ENCODE peak calls at places on chromosome 12, in seven cellular contexts. One of them, this sample, is unnamed.

GRCh38 chr12:1611775-1612174 is 17.3 kb upstream of the WNT5B start:
- DNase-seq in CD4-positive, CD25-positive, alpha-beta regulatory T cell: no peak
- DNase-seq in iPS DF 6.9: no peak
- DNase-seq in Peyer's patch: no peak
- DNase-seq in heart right ventricle: no peak
- DNase-seq in Panc1: no peak
- DNase-seq in uterus: no peak
- DNase-seq in this sample: no peak

GRCh38 chr12:26736563-26737486 is 96.2 kb downstream of the ITPR2 start:
- DNase-seq in Panc1: peak; percentile 8
- DNase-seq in uterus: no peak
- DNase-seq in Peyer's patch: no peak
- DNase-seq in CD4-positive, CD25-positive, alpha-beta regulatory T cell: no peak
- DNase-seq in heart right ventricle: no peak
- DNase-seq in iPS DF 6.9: no peak
- DNase-seq in this sample: no peak

GRCh38 chr12:14066021-14066420 is 84.6 kb upstream of the GRIN2B start:
- DNase-seq in iPS DF 6.9: no peak
- DNase-seq in heart right ventricle: no peak
- DNase-seq in Peyer's patch: no peak
- DNase-seq in Panc1: no peak
- DNase-seq in uterus: no peak
- DNase-seq in CD4-positive, CD25-positive, alpha-beta regulatory T cell: no peak
- DNase-seq in this sample: no peak

GRCh38 chr12:6821674-6822433 is at the start of gene GPR162:
- DNase-seq in heart right ventricle: peak; percentile 63
- DNase-seq in uterus: peak; percentile 57
- DNase-seq in Peyer's patch: peak; percentile 56
- DNase-seq in Panc1: no peak
- DNase-seq in CD4-positive, CD25-positive, alpha-beta regulatory T cell: no peak
- DNase-seq in iPS DF 6.9: no peak
- DNase-seq in this sample: no peak

GRCh38 chr12:130418261-130418660 is 80.6 kb downstream of the PIWIL1 start:
- DNase-seq in heart right ventricle: no peak
- DNase-seq in Peyer's patch: no peak
- DNase-seq in CD4-positive, CD25-positive, alpha-beta regulatory T cell: no peak
- DNase-seq in uterus: no peak
- DNase-seq in iPS DF 6.9: no peak
- DNase-seq in Panc1: no peak
- DNase-seq in this sample: no peak

GRCh38 chr12:24948452-24948815 is 467 bp downstream of the BCAT1 start:
- DNase-seq in heart right ventricle: no peak
- DNase-seq in iPS DF 6.9: no peak
- DNase-seq in Panc1: no peak
- DNase-seq in Peyer's patch: no peak
- DNase-seq in CD4-positive, CD25-positive, alpha-beta regulatory T cell: peak; percentile 21
- DNase-seq in uterus: peak; percentile 19
- DNase-seq in this sample: no peak

GRCh38 chr12:48824112-48824511 is 5.8 kb downstream of the CACNB3 start:
- DNase-seq in iPS DF 6.9: no peak
- DNase-seq in heart right ventricle: no peak
- DNase-seq in Peyer's patch: no peak
- DNase-seq in CD4-positive, CD25-positive, alpha-beta regulatory T cell: peak; percentile 40
- DNase-seq in uterus: no peak
- DNase-seq in Panc1: no peak
- DNase-seq in this sample: no peak

GRCh38 chr12:92438641-92439396 is 264.0 kb upstream of the PLEKHG7 start:
- DNase-seq in heart right ventricle: no peak
- DNase-seq in uterus: no peak
- DNase-seq in Panc1: no peak
- DNase-seq in CD4-positive, CD25-positive, alpha-beta regulatory T cell: no peak
- DNase-seq in Peyer's patch: no peak
- DNase-seq in iPS DF 6.9: no peak
- DNase-seq in this sample: no peak

GRCh38 chr12:124754949-124755800 is 108.5 kb downstream of the SCARB1 start:
- DNase-seq in uterus: peak; percentile 88
- DNase-seq in Panc1: no peak
- DNase-seq in heart right ventricle: peak; percentile 87
- DNase-seq in iPS DF 6.9: no peak
- DNase-seq in Peyer's patch: peak; percentile 82
- DNase-seq in CD4-positive, CD25-positive, alpha-beta regulatory T cell: no peak
- DNase-seq in this sample: no peak

GRCh38 chr12:24421759-24422158 is 472.3 kb upstream of the SOX5 start:
- DNase-seq in CD4-positive, CD25-positive, alpha-beta regulatory T cell: no peak
- DNase-seq in Peyer's patch: no peak
- DNase-seq in Panc1: no peak
- DNase-seq in iPS DF 6.9: no peak
- DNase-seq in uterus: no peak
- DNase-seq in heart right ventricle: no peak
- DNase-seq in this sample: no peak

GRCh38 chr12:12927211-12928079 is 24.5 kb downstream of the GPRC5D start:
- DNase-seq in Panc1: no peak
- DNase-seq in CD4-positive, CD25-positive, alpha-beta regulatory T cell: peak; percentile 50
- DNase-seq in Peyer's patch: peak; percentile 92
- DNase-seq in iPS DF 6.9: no peak
- DNase-seq in uterus: no peak
- DNase-seq in heart right ventricle: peak; percentile 53
- DNase-seq in this sample: peak; percentile 37

GRCh38 chr12:82069931-82070514 is 288.2 kb downstream of the CCDC59 start:
- DNase-seq in CD4-positive, CD25-positive, alpha-beta regulatory T cell: no peak
- DNase-seq in Panc1: no peak
- DNase-seq in iPS DF 6.9: no peak
- DNase-seq in Peyer's patch: no peak
- DNase-seq in heart right ventricle: no peak
- DNase-seq in uterus: no peak
- DNase-seq in this sample: no peak

GRCh38 chr12:3097186-3097804 is 20.1 kb downstream of the TSPAN9 start:
- DNase-seq in Peyer's patch: peak; percentile 70
- DNase-seq in heart right ventricle: peak; percentile 92
- DNase-seq in CD4-positive, CD25-positive, alpha-beta regulatory T cell: no peak
- DNase-seq in Panc1: no peak
- DNase-seq in iPS DF 6.9: no peak
- DNase-seq in uterus: peak; percentile 86
- DNase-seq in this sample: no peak

GRCh38 chr12:124731869-124732268 is 131.8 kb downstream of the SCARB1 start:
- DNase-seq in Peyer's patch: no peak
- DNase-seq in uterus: no peak
- DNase-seq in iPS DF 6.9: no peak
- DNase-seq in CD4-positive, CD25-positive, alpha-beta regulatory T cell: no peak
- DNase-seq in Panc1: no peak
- DNase-seq in heart right ventricle: no peak
- DNase-seq in this sample: no peak

GRCh38 chr12:94954029-94954685 is 49.3 kb downstream of the NDUFA12 start:
- DNase-seq in Peyer's patch: peak; percentile 67
- DNase-seq in heart right ventricle: no peak
- DNase-seq in uterus: no peak
- DNase-seq in CD4-positive, CD25-positive, alpha-beta regulatory T cell: no peak
- DNase-seq in iPS DF 6.9: no peak
- DNase-seq in Panc1: no peak
- DNase-seq in this sample: no peak

GRCh38 chr12:121227294-121227693 is 17.4 kb downstream of the P2RX4 start:
- DNase-seq in Panc1: no peak
- DNase-seq in Peyer's patch: peak; percentile 84
- DNase-seq in CD4-positive, CD25-positive, alpha-beta regulatory T cell: no peak
- DNase-seq in uterus: no peak
- DNase-seq in iPS DF 6.9: no peak
- DNase-seq in heart right ventricle: no peak
- DNase-seq in this sample: no peak

GRCh38 chr12:19709889-19710288 is 270.6 kb downstream of the AEBP2 start:
- DNase-seq in Panc1: no peak
- DNase-seq in Peyer's patch: no peak
- DNase-seq in heart right ventricle: no peak
- DNase-seq in uterus: no peak
- DNase-seq in iPS DF 6.9: no peak
- DNase-seq in CD4-positive, CD25-positive, alpha-beta regulatory T cell: no peak
- DNase-seq in this sample: no peak

GRCh38 chr12:96981053-96981452 is 74.0 kb downstream of the NEDD1 start:
- DNase-seq in heart right ventricle: no peak
- DNase-seq in Peyer's patch: no peak
- DNase-seq in iPS DF 6.9: no peak
- DNase-seq in CD4-positive, CD25-positive, alpha-beta regulatory T cell: no peak
- DNase-seq in uterus: no peak
- DNase-seq in Panc1: no peak
- DNase-seq in this sample: no peak

GRCh38 chr12:124774462-124775167 is 89.0 kb downstream of the SCARB1 start:
- DNase-seq in heart right ventricle: no peak
- DNase-seq in uterus: peak; percentile 57
- DNase-seq in Panc1: no peak
- DNase-seq in CD4-positive, CD25-positive, alpha-beta regulatory T cell: peak; percentile 75
- DNase-seq in iPS DF 6.9: no peak
- DNase-seq in Peyer's patch: peak; percentile 60
- DNase-seq in this sample: no peak

GRCh38 chr12:116508145-116509121 is 50.7 kb upstream of the MAP1LC3B2 start:
- DNase-seq in iPS DF 6.9: no peak
- DNase-seq in Peyer's patch: peak; percentile 66
- DNase-seq in Panc1: no peak
- DNase-seq in CD4-positive, CD25-positive, alpha-beta regulatory T cell: peak; percentile 11
- DNase-seq in heart right ventricle: peak; percentile 22
- DNase-seq in uterus: peak; percentile 68
- DNase-seq in this sample: peak; percentile 11

GRCh38 chr12:103560604-103561101 is 26.4 kb upstream of the STAB2 start:
- DNase-seq in Panc1: peak; percentile 73
- DNase-seq in heart right ventricle: no peak
- DNase-seq in uterus: no peak
- DNase-seq in iPS DF 6.9: no peak
- DNase-seq in CD4-positive, CD25-positive, alpha-beta regulatory T cell: no peak
- DNase-seq in Peyer's patch: no peak
- DNase-seq in this sample: no peak

GRCh38 chr12:118984206-118984943 is 3.0 kb downstream of the SRRM4 start:
- DNase-seq in CD4-positive, CD25-positive, alpha-beta regulatory T cell: no peak
- DNase-seq in iPS DF 6.9: no peak
- DNase-seq in heart right ventricle: no peak
- DNase-seq in uterus: no peak
- DNase-seq in Peyer's patch: no peak
- DNase-seq in Panc1: no peak
- DNase-seq in this sample: no peak

GRCh38 chr12:16492240-16492639 is 113.7 kb downstream of the LMO3 start:
- DNase-seq in CD4-positive, CD25-positive, alpha-beta regulatory T cell: no peak
- DNase-seq in uterus: no peak
- DNase-seq in iPS DF 6.9: no peak
- DNase-seq in heart right ventricle: no peak
- DNase-seq in Peyer's patch: no peak
- DNase-seq in Panc1: no peak
- DNase-seq in this sample: no peak

GRCh38 chr12:34601689-34602088 is 579.4 kb downstream of the ALG10 start:
- DNase-seq in Peyer's patch: no peak
- DNase-seq in CD4-positive, CD25-positive, alpha-beta regulatory T cell: no peak
- DNase-seq in heart right ventricle: no peak
- DNase-seq in Panc1: no peak
- DNase-seq in iPS DF 6.9: no peak
- DNase-seq in uterus: no peak
- DNase-seq in this sample: no peak

DNA sequence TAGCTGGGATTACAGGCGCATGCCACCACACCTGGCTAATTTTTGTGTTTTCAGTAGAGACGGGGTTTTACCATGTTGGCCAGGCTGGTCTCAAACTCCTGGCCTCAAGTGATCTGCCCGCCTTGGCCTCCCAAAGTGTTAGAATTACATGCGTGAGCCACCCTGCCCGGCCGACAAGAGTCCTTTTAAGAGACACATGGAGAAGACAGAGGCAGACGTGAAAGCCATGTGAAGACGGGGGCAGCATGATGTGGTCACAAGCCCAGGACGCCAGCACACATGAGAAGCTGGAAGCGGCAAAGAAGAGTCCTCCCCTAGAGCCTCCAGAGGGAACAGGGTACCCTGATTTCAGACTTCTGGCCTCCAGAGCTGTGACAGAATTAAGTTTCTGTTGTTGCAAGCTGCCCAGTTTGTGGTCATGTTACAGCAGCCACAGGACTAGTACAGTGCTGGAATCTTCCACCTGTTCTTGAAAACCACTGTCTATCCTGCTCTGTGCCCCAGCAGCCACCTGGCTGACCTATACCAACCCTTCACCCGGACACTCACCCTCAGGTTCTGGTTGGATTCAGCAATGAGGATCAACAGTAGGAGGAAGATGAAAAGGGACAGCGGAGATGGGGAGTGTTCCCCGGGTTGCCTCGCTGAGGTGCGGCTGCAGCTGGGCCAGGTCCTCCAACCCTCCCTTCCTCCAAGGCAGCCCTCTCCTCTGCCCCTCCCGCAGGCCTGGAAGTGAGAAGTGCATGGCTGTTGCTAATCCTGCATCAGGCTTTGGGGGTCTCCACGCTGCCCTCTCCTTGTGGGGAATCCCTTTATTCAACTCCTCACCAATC is 16.9 kb downstream of the VPS37B start:
- DNase-seq in Peyer's patch: peak; percentile 47
- DNase-seq in uterus: no peak
- DNase-seq in iPS DF 6.9: no peak
- DNase-seq in CD4-positive, CD25-positive, alpha-beta regulatory T cell: no peak
- DNase-seq in Panc1: no peak
- DNase-seq in heart right ventricle: no peak
- DNase-seq in this sample: no peak
- H3K4me1 ChIP-seq in Peyer's patch: peaks cover 2% of the 10 kb centered on the region
- H3K4me1 ChIP-seq in uterus: peaks cover 5% of the 10 kb centered on the region
- H3K4me1 ChIP-seq in iPS DF 6.9: no peaks in the 10 kb centered on the region
- H3K4me1 ChIP-seq in CD4-positive, CD25-positive, alpha-beta regulatory T cell: peaks cover 45% of the 10 kb centered on the region
- H3K4me1 ChIP-seq in Panc1: peaks cover 97% of the 10 kb centered on the region
- H3K4me1 ChIP-seq in heart right ventricle: peaks cover 56% of the 10 kb centered on the region
- H3K4me1 ChIP-seq in this sample: peaks cover 58% of the 10 kb centered on the region

DNA sequence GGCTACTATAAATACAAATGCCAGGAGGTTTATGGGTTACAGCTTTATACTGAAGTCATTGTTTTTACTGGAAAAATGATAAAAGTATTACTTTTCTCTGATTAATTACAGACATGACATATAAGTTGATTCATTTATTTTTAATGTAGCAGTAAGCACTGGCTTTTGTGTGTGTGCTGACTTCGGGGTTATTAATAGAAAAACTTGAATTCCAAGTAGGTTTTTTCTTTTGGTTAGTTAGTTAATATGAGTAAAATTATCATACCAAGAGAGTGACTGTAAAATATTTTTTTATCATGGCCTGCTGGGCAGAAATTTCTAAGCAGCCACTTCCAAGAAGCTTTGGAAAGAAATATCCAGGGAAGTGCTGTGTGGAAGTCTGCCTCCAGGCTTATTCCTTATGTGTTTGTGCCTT is 56.4 kb downstream of the IFT81 start:
- DNase-seq in iPS DF 6.9: no peak
- DNase-seq in uterus: no peak
- DNase-seq in CD4-positive, CD25-positive, alpha-beta regulatory T cell: no peak
- DNase-seq in heart right ventricle: no peak
- DNase-seq in Panc1: no peak
- DNase-seq in Peyer's patch: no peak
- DNase-seq in this sample: no peak
- H3K27ac ChIP-seq in iPS DF 6.9: no peak overlapping the region
- H3K27ac ChIP-seq in uterus: peak overlapping the region; percentile 37
- H3K27ac ChIP-seq in CD4-positive, CD25-positive, alpha-beta regulatory T cell: no peak overlapping the region
- H3K27ac ChIP-seq in heart right ventricle: peak overlapping the region; percentile 28
- H3K27ac ChIP-seq in Panc1: no peak overlapping the region
- H3K27ac ChIP-seq in Peyer's patch: no peak overlapping the region
- H3K27ac ChIP-seq in this sample: no peak overlapping the region

GRCh38 chr12:126191949-126192348 is 1126.7 kb downstream of the AACS start:
- DNase-seq in uterus: no peak
- DNase-seq in CD4-positive, CD25-positive, alpha-beta regulatory T cell: no peak
- DNase-seq in iPS DF 6.9: no peak
- DNase-seq in heart right ventricle: no peak
- DNase-seq in Panc1: no peak
- DNase-seq in Peyer's patch: no peak
- DNase-seq in this sample: no peak
- H3K4me3 ChIP-seq in uterus: no peak overlapping the region
- H3K4me3 ChIP-seq in CD4-positive, CD25-positive, alpha-beta regulatory T cell: no peak overlapping the region
- H3K4me3 ChIP-seq in iPS DF 6.9: no peak overlapping the region
- H3K4me3 ChIP-seq in heart right ventricle: no peak overlapping the region
- H3K4me3 ChIP-seq in Panc1: no peak overlapping the region
- H3K4me3 ChIP-seq in Peyer's patch: no peak overlapping the region
- H3K4me3 ChIP-seq in this sample: no peak overlapping the region

GRCh38 chr12:89962648-89963047 is 254.0 kb upstream of the ATP2B1 start:
- DNase-seq in iPS DF 6.9: no peak
- DNase-seq in Peyer's patch: peak; percentile 64
- DNase-seq in Panc1: no peak
- DNase-seq in CD4-positive, CD25-positive, alpha-beta regulatory T cell: no peak
- DNase-seq in uterus: no peak
- DNase-seq in heart right ventricle: no peak
- DNase-seq in this sample: no peak
- H3K4me1 ChIP-seq in iPS DF 6.9: peaks cover 3% of the 10 kb centered on the region
- H3K4me1 ChIP-seq in Peyer's patch: no peaks in the 10 kb centered on the region
- H3K4me1 ChIP-seq in Panc1: no peaks in the 10 kb centered on the region
- H3K4me1 ChIP-seq in CD4-positive, CD25-positive, alpha-beta regulatory T cell: no peaks in the 10 kb centered on the region
- H3K4me1 ChIP-seq in uterus: no peaks in the 10 kb centered on the region
- H3K4me1 ChIP-seq in heart right ventricle: no peaks in the 10 kb centered on the region
- H3K4me1 ChIP-seq in this sample: no peaks in the 10 kb centered on the region